ENCODE peak calls at places on chromosomes 1 and 21, in eight cellular contexts. U, E, S, W, I, H, X and V are unnamed samples.
A peak's percentile ranks its signal among the peaks of the same experiment; 100 is the strongest.

GRCh38 chr1:22526677-22527076 is 36.6 kb upstream of the EPHA8 start:
- DNase-seq in U (no peak), E (no peak), S (no peak), W (no peak), I (no peak), H (no peak), X (no peak), V (no peak)

GRCh38 chr1:85134583-85135455 is 66.0 kb downstream of the SYDE2 start:
- DNase-seq in U (no peak), E (no peak), S (no peak), W (no peak), I (no peak), H (no peak), X (no peak), V (no peak)

GRCh38 chr1:197224160-197224559 is 43.9 kb upstream of the CRB1 start:
- DNase-seq in U (no peak), E (no peak), S (no peak), W (no peak), I (no peak), H (no peak), X (no peak), V (no peak)

GRCh38 chr1:152141971-152142584 is 16.9 kb downstream of the RPTN start:
- DNase-seq in U (no peak), E (no peak), S (no peak), W (peak; percentile 26), I (peak; percentile 82), H (no peak), X (peak; percentile 72), V (no peak)

GRCh38 chr1:32774950-32775634 is 42.1 kb downstream of the YARS1 start:
- DNase-seq in U (no peak), E (no peak), S (no peak), W (no peak), I (no peak), H (no peak), X (no peak), V (no peak)

GRCh38 chr1:61053712-61054608 is 28.4 kb upstream of the NFIA start:
- DNase-seq in U (no peak), E (peak; percentile 68), S (peak; percentile 73), W (peak; percentile 63), I (no peak), H (peak; percentile 59), X (peak; percentile 34), V (no peak)

GRCh38 chr1:117093870-117094621 is 27.5 kb downstream of the TRIM45 start:
- DNase-seq in U (no peak), E (no peak), S (no peak), W (no peak), I (peak; percentile 80), H (peak; percentile 37), X (no peak), V (peak; percentile 50)

GRCh38 chr1:63615809-63616420 is 22.7 kb downstream of the PGM1 start:
- DNase-seq in U (peak; percentile 50), E (peak; percentile 73), S (peak; percentile 34), W (peak; percentile 26), I (peak; percentile 75), H (peak; percentile 77), X (peak; percentile 65), V (peak; percentile 67)

GRCh38 chr1:223700388-223700918 is 11.9 kb upstream of the CAPN2 start:
- DNase-seq in U (no peak), E (no peak), S (no peak), W (no peak), I (no peak), H (no peak), X (no peak), V (no peak)

GRCh38 chr1:155181371-155182051 is 7.9 kb downstream of the TRIM46 start:
- DNase-seq in U (no peak), E (peak; percentile 40), S (no peak), W (no peak), I (no peak), H (no peak), X (peak; percentile 79), V (no peak)

GRCh38 chr1:223466156-223466555 is 72.9 kb downstream of the CCDC185 start:
- DNase-seq in U (no peak), E (no peak), S (no peak), W (no peak), I (no peak), H (no peak), X (no peak), V (no peak)

GRCh38 chr1:73100216-73100615 is 817.9 kb upstream of the NEGR1 start:
- DNase-seq in U (no peak), E (no peak), S (no peak), W (no peak), I (no peak), H (no peak), X (no peak), V (no peak)

GRCh38 chr1:23555949-23556640 is 3.2 kb downstream of the ID3 start:
- DNase-seq in U (no peak), E (no peak), S (no peak), W (peak; percentile 37), I (peak; percentile 88), H (peak; percentile 77), X (no peak), V (no peak)

GRCh38 chr1:8329858-8330257 is 11.9 kb downstream of the SLC45A1 start:
- DNase-seq in U (no peak), E (no peak), S (no peak), W (no peak), I (no peak), H (no peak), X (no peak), V (no peak)

GRCh38 chr1:100474838-100475237 is 63.1 kb upstream of the GPR88 start:
- DNase-seq in U (no peak), E (no peak), S (no peak), W (no peak), I (no peak), H (no peak), X (no peak), V (no peak)

GRCh38 chr1:15354580-15354965 is 55.1 kb upstream of the EFHD2 start:
- DNase-seq in U (no peak), E (no peak), S (no peak), W (no peak), I (peak; percentile 40), H (no peak), X (no peak), V (no peak)

GRCh38 chr1:243837907-243838546 is 12.0 kb downstream of the AKT3 start:
- DNase-seq in U (no peak), E (no peak), S (no peak), W (no peak), I (no peak), H (no peak), X (no peak), V (no peak)

GRCh38 chr1:200130552-200130951 is 103.0 kb downstream of the NR5A2 start:
- DNase-seq in U (no peak), E (no peak), S (no peak), W (no peak), I (no peak), H (no peak), X (no peak), V (no peak)

GRCh38 chr1:230710543-230710904 is 3.4 kb downstream of the AGT start:
- DNase-seq in U (no peak), E (no peak), S (no peak), W (no peak), I (no peak), H (no peak), X (no peak), V (no peak)

GRCh38 chr21:43675871-43676270 is 16.5 kb downstream of the RRP1B start:
- DNase-seq in U (no peak), E (no peak), S (no peak), W (no peak), I (no peak), H (no peak), X (no peak), V (no peak)
- H3K36me3 ChIP-seq in U (peaks cover 67% of the 10 kb centered on the region), E (peaks cover 93% of the 10 kb centered on the region), S (peaks cover 95% of the 10 kb centered on the region), W (no peaks in the 10 kb centered on the region), I (peaks cover 39% of the 10 kb centered on the region), H (peaks cover 27% of the 10 kb centered on the region), X (peaks cover 100% of the 10 kb centered on the region), V (peaks cover 53% of the 10 kb centered on the region)

GRCh38 chr1:119739150-119739549 is 27.4 kb downstream of the PHGDH start:
- DNase-seq in U (no peak), E (no peak), S (no peak), W (no peak), I (no peak), H (no peak), X (no peak), V (no peak)

GRCh38 chr1:119742193-119742592 is 26.5 kb downstream of the HMGCS2 start:
- DNase-seq in U (no peak), E (no peak), S (peak; percentile 56), W (no peak), I (no peak), H (no peak), X (no peak), V (no peak)

GRCh38 chr1:119740886-119741780 is 27.6 kb downstream of the HMGCS2 start:
- DNase-seq in U (no peak), E (no peak), S (no peak), W (no peak), I (no peak), H (no peak), X (no peak), V (no peak)

GRCh38 chr1:119738100-119738720 is 26.5 kb downstream of the PHGDH start:
- DNase-seq in U (no peak), E (no peak), S (no peak), W (no peak), I (no peak), H (no peak), X (no peak), V (no peak)

DNA sequence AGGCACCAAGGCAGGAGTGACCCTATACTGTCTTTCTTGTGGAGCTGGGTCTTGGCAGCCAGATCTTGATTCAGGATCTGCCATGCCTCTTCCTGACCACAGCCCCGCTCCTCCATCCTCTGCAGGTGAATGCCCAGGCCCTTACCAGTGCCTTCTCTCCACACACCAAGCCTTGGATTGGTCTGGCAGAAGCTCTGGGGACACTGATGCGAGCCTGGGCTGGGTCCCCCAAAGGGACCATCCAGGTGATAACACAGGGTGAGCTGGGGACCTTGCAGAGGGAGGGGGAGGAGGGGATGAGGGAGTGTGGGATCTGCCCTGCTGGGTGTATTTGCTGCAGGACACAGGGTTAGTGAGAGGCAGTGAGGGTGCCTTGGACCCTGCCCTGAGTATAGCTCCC is 28.4 kb downstream of the HMGCS2 start:
- DNase-seq in U (no peak), E (no peak), S (no peak), W (no peak), I (no peak), H (no peak), X (no peak), V (no peak)
- H3K36me3 ChIP-seq in U (no peaks in the 10 kb centered on the region), E (peaks cover 14% of the 10 kb centered on the region), S (no peaks in the 10 kb centered on the region), W (no peaks in the 10 kb centered on the region), I (peaks cover 21% of the 10 kb centered on the region), H (no peaks in the 10 kb centered on the region), X (peaks cover 44% of the 10 kb centered on the region), V (no peaks in the 10 kb centered on the region)

DNA sequence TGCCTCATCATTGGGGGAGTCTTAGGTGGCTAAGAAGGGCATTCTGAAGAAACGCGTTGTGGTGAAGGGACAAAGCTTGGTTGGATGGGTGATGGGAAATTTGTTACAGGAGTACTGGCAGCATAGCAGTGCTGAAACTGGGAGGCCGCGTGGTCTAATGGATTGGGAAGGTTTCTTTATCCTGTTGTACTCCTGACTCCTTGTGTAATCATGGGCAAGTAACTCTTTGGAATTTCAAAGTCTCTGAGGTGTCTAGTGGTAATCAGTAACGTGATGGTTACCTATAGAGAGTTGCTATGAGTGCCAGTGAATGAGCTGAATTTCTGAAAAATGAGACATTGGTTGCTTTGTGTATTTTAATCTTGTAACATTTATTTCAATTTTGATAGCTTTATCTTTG is 18.5 kb downstream of the DONSON start:
- DNase-seq in U (no peak), E (no peak), S (no peak), W (no peak), I (no peak), H (no peak), X (no peak), V (no peak)
- H3K36me3 ChIP-seq in U (peaks cover 54% of the 10 kb centered on the region), E (peaks cover 78% of the 10 kb centered on the region), S (peaks cover 99% of the 10 kb centered on the region), W (peaks cover 6% of the 10 kb centered on the region), I (peaks cover 63% of the 10 kb centered on the region), H (peaks cover 76% of the 10 kb centered on the region), X (peaks cover 79% of the 10 kb centered on the region), V (peaks cover 64% of the 10 kb centered on the region)

GRCh38 chr1:160214481-160215140 is 9.4 kb downstream of the PEA15 start:
- DNase-seq in U (no peak), E (no peak), S (no peak), W (no peak), I (no peak), H (no peak), X (no peak), V (no peak)
- H3K36me3 ChIP-seq in U (peaks cover 64% of the 10 kb centered on the region), E (peaks cover 69% of the 10 kb centered on the region), S (peaks cover 90% of the 10 kb centered on the region), W (peaks cover 16% of the 10 kb centered on the region), I (peaks cover 90% of the 10 kb centered on the region), H (peaks cover 55% of the 10 kb centered on the region), X (peaks cover 81% of the 10 kb centered on the region), V (peaks cover 67% of the 10 kb centered on the region)